ENCODE peak calls at places on chromosomes 5 and 9, in four cellular contexts. I is left ventricle myocardium inferior, S is HCT116, A is cardiac muscle cell. U is an unnamed sample.

GRCh38 chr5:66010476-66010875 is 84.1 kb downstream of the ERBIN start:
- DNase-seq in I (no peak), S (no peak), A (peak; percentile 3), U (no peak)

GRCh38 chr9:16367605-16368424 is 502.7 kb downstream of the BNC2 start:
- DNase-seq in I (no peak), S (no peak), A (no peak), U (peak; percentile 59)

GRCh38 chr5:175694371-175695160 is 36.7 kb downstream of the HRH2 start:
- DNase-seq in I (no peak), S (no peak), A (no peak), U (no peak)

GRCh38 chr5:176507911-176508310 is 29.3 kb downstream of the RNF44 start:
- DNase-seq in I (no peak), S (no peak), A (no peak), U (no peak)

GRCh38 chr9:79383096-79383495 is 188.7 kb upstream of the TLE4 start:
- DNase-seq in I (no peak), S (no peak), A (no peak), U (no peak)

GRCh38 chr5:134125195-134126015 is 10.9 kb downstream of the TCF7 start:
- DNase-seq in I (peak; percentile 41), S (peak; percentile 60), A (peak; percentile 57), U (no peak)

GRCh38 chr9:107273634-107274033 is 9.4 kb upstream of the RAD23B start:
- DNase-seq in I (no peak), S (no peak), A (no peak), U (no peak)

GRCh38 chr9:85332487-85332886 is 409.3 kb downstream of the AGTPBP1 start:
- DNase-seq in I (no peak), S (peak; percentile 18), A (no peak), U (no peak)

GRCh38 chr5:116097301-116097700 is 12.5 kb downstream of the COMMD10 start:
- DNase-seq in I (no peak), S (no peak), A (no peak), U (no peak)

GRCh38 chr5:38497946-38498345 is 58.5 kb downstream of the LIFR start:
- DNase-seq in I (no peak), S (peak; percentile 12), A (peak; percentile 50), U (no peak)

GRCh38 chr9:128553695-128554094 is 1.3 kb downstream of the SPTAN1 start:
- DNase-seq in I (no peak), S (no peak), A (peak; percentile 91), U (no peak)

GRCh38 chr5:82405618-82406199 is 127.6 kb upstream of the RPS23 start:
- DNase-seq in I (no peak), S (no peak), A (peak; percentile 98), U (peak; percentile 95)

GRCh38 chr9:81522721-81523551 is 166.4 kb downstream of the TLE1 start:
- DNase-seq in I (no peak), S (peak; percentile 48), A (peak; percentile 78), U (peak; percentile 30)

GRCh38 chr5:136155769-136156168 is 23.1 kb downstream of the SMAD5 start:
- DNase-seq in I (no peak), S (no peak), A (peak; percentile 14), U (no peak)

GRCh38 chr9:3441197-3441816 is 84.5 kb downstream of the RFX3 start:
- DNase-seq in I (no peak), S (peak; percentile 51), A (peak; percentile 86), U (no peak)

GRCh38 chr9:32072568-32072967 is 311.9 kb upstream of the ACO1 start:
- DNase-seq in I (no peak), S (no peak), A (no peak), U (no peak)

GRCh38 chr5:180618830-180619562 is 27.7 kb upstream of the SCGB3A1 start:
- DNase-seq in I (no peak), S (no peak), A (peak; percentile 58), U (no peak)
- TF ChIP-seq CTCF in I (no peak), S (no peak), A (peak; percentile 51), U (no peak)

GRCh38 chr5:72238712-72239445 is 81.2 kb downstream of the MRPS27 start:
- DNase-seq in I (no peak), S (no peak), A (no peak), U (no peak)

GRCh38 chr5:72237415-72237814 is 82.6 kb downstream of the MRPS27 start:
- DNase-seq in I (no peak), S (no peak), A (no peak), U (no peak)

GRCh38 chr5:72235725-72236124 is 84.3 kb downstream of the MRPS27 start:
- DNase-seq in I (no peak), S (no peak), A (no peak), U (no peak)

GRCh38 chr5:72234898-72235297 is 85.1 kb downstream of the MRPS27 start:
- DNase-seq in I (no peak), S (peak; percentile 33), A (no peak), U (no peak)

GRCh38 chr5:72237879-72238278 is 82.2 kb downstream of the MRPS27 start:
- DNase-seq in I (no peak), S (no peak), A (no peak), U (no peak)
- TF ChIP-seq CTCF in I (no peak), S (no peak), A (no peak), U (no peak)

GRCh38 chr5:19479562-19479961 is 508.4 kb downstream of the CDH18 start:
- DNase-seq in I (no peak), S (no peak), A (no peak), U (no peak)
- TF ChIP-seq CTCF in I (no peak), S (no peak), A (no peak), U (no peak)

GRCh38 chr9:99244300-99245260 is 22.5 kb downstream of the SEC61B start:
- DNase-seq in I (no peak), S (no peak), A (no peak), U (no peak)

GRCh38 chr9:99238331-99238730 is 16.2 kb downstream of the SEC61B start:
- DNase-seq in I (no peak), S (no peak), A (no peak), U (no peak)

GRCh38 chr9:99239341-99240055 is 17.4 kb downstream of the SEC61B start:
- DNase-seq in I (no peak), S (no peak), A (peak; percentile 68), U (no peak)

GRCh38 chr9:99237356-99237755 is 15.3 kb downstream of the SEC61B start:
- DNase-seq in I (no peak), S (no peak), A (no peak), U (no peak)

GRCh38 chr9:99241106-99241505 is 19.0 kb downstream of the SEC61B start:
- DNase-seq in I (no peak), S (no peak), A (no peak), U (no peak)
- TF ChIP-seq CTCF in I (peak; percentile 26), S (peak; percentile 16), A (no peak), U (no peak)